ENCODE peak calls at places on chromosomes 12 and 14, in four cellular contexts. F, O, Y and G are unnamed samples.

GRCh38 chr12:97275261-97276197 is 187.1 kb upstream of the RMST start:
- DNase-seq in F (no peak), O (no peak), Y (peak), G (peak)

GRCh38 chr14:71532349-71532748 is 399.9 kb upstream of the RGS6 start:
- DNase-seq in F (no peak), O (no peak), Y (no peak), G (no peak)

GRCh38 chr14:31568671-31569070 is 7.5 kb downstream of the NUBPL start:
- DNase-seq in F (no peak), O (no peak), Y (no peak), G (no peak)

GRCh38 chr12:65631621-65632111 is 192.6 kb upstream of the HMGA2 start:
- DNase-seq in F (no peak), O (no peak), Y (no peak), G (no peak)

GRCh38 chr14:22981090-22982012 is 1.0 kb downstream of the AJUBA start:
- DNase-seq in F (no peak), O (no peak), Y (no peak), G (no peak)

GRCh38 chr12:50203691-50204090 is 36.5 kb upstream of the CERS5 start:
- DNase-seq in F (no peak), O (no peak), Y (no peak), G (no peak)

GRCh38 chr12:122459211-122459610 is 36.7 kb upstream of the CLIP1 start:
- DNase-seq in F (no peak), O (peak), Y (no peak), G (no peak)

GRCh38 chr12:19066471-19067001 is 63.0 kb upstream of the PLEKHA5 start:
- DNase-seq in F (no peak), O (no peak), Y (no peak), G (no peak)

GRCh38 chr14:24605435-24606190 is 3.9 kb downstream of the GZMH start:
- DNase-seq in F (no peak), O (peak), Y (no peak), G (no peak)

GRCh38 chr12:93742086-93742934 is 65.1 kb downstream of the CRADD start:
- DNase-seq in F (peak), O (peak), Y (peak), G (peak)
- H3K27ac ChIP-seq in F (peak), O (peak), Y (peak), G (peak)

DNA sequence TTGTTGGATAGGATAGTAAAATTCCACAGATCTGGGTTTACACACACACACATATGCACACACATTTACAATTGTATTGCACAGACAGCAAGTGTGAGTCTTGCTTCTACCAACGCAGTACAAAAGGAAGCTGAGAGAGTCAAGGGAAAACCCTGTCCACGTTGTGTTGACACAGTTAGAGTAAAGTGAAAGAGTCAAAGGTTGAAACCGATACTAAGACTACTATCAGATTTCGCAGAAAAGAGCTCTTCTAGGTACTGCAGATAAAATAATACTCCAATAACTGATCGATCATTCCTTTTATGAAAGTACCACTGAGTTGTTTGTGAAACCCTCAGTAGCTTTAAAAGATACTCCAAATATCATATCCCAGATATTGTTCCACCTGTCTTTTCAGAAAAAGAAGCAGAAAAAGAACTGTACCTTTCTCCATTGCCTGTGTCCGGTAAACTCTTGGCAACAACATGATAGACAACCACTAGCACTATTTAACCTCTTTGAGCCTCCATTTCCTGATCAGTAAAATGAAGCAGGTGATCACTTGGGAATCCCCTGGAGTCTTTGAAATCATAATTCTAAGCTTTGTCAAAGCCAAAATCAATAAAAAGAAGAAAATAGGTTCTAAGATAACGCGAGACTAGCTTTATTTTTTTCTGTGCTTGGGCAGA is 224.6 kb upstream of the FOXN3 start:
- DNase-seq in F (no peak), O (no peak), Y (no peak), G (no peak)
- H3K27ac ChIP-seq in F (no peak), O (peak), Y (no peak), G (no peak)

GRCh38 chr14:95863295-95863694 is 13.3 kb upstream of the TUNAR start:
- DNase-seq in F (no peak), O (no peak), Y (no peak), G (no peak)
- H3K27ac ChIP-seq in F (no peak), O (no peak), Y (no peak), G (no peak)

DNA sequence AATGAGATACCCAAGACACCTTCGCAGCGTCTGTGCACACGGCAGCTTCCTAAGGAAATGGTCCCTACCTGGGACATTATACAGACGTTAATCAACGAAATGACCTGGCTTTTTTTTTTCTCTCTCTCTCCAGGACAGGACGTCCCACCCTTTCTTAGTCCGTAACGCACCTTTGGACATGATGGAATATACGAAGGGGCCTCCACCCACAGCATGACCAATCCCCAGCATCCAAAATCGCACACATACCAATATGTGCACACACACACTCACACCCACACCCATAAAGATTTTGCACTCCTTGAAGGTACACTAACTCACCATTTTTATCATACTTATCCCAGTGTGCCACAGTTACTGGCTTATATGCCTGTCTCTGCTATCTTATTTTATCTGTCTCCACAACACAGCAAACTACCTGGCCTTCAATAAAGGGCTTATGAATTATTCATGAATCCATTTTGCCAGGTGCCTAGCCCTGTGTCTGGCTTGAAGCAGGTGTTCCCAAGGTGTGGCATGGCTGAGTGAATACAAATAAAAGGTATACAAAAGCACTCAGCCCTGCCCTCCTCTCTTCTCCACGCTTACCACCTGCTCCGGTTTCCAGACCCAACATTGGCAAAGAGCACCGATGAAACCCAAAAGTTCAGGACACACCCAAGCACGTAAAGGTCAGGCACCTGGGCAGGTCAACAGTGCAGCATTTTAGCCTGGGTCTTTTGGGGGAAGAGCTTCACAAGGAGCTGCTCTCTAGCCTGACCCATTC is 2.2 kb downstream of the SCNN1A start:
- DNase-seq in F (no peak), O (peak), Y (no peak), G (no peak)
- H3K27ac ChIP-seq in F (no peak), O (peak), Y (no peak), G (no peak)

GRCh38 chr14:99272669-99273024 is 650 bp upstream of the BCL11B start:
- DNase-seq in F (no peak), O (no peak), Y (no peak), G (no peak)
- H3K27ac ChIP-seq in F (no peak), O (no peak), Y (no peak), G (no peak)

GRCh38 chr12:6215120-6215807 is 15.1 kb downstream of the CD9 start:
- DNase-seq in F (no peak), O (no peak), Y (no peak), G (no peak)

GRCh38 chr12:6215932-6216494 is 15.8 kb downstream of the CD9 start:
- DNase-seq in F (no peak), O (peak), Y (peak), G (peak)

GRCh38 chr12:6214633-6215032 is 14.4 kb downstream of the CD9 start:
- DNase-seq in F (no peak), O (no peak), Y (no peak), G (no peak)

GRCh38 chr12:6218526-6218925 is 18.3 kb downstream of the CD9 start:
- DNase-seq in F (no peak), O (no peak), Y (no peak), G (no peak)

DNA sequence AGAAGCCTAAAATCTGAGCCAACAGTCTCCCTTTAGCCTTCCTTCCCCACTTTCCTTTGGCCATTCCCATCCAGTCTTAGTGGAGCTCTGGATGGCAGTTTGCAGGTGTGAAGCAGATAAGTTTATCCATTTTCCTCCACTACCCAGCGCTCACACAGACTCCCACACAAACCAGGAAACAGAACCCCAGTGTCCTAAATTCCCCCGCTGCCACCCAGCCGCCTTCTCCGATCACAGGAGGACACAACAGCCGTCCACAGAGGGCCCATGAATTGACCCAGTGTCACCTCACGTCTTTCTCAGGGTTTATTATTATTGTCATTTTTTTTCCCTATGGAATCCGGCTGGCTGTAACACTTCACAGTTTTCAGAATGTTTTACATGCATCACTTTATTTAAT is 16.4 kb downstream of the CD9 start:
- DNase-seq in F (no peak), O (no peak), Y (no peak), G (no peak)
- H3K27ac ChIP-seq in F (peak), O (peak), Y (peak), G (peak)